ENCODE peak calls at places on chromosomes 11 and 22, in five cellular contexts. F, A, Q, E and G are unnamed samples.

GRCh38 chr11:15988693-15989231 is 367.6 kb downstream of the SOX6 start:
- DNase-seq in F (peak), A (peak), Q (no peak), E (peak), G (no peak)

GRCh38 chr11:117182551-117182935 is 4.0 kb downstream of the SIDT2 start:
- DNase-seq in F (no peak), A (no peak), Q (no peak), E (no peak), G (no peak)

GRCh38 chr11:117597083-117597482 is 199.9 kb downstream of the DSCAML1 start:
- DNase-seq in F (peak), A (peak), Q (peak), E (peak), G (no peak)

GRCh38 chr11:36790450-36790849 is 192.4 kb upstream of the RAG2 start:
- DNase-seq in F (no peak), A (no peak), Q (no peak), E (no peak), G (no peak)

GRCh38 chr11:130163346-130164220 is 4.0 kb downstream of the ST14 start:
- DNase-seq in F (no peak), A (no peak), Q (no peak), E (peak), G (no peak)

GRCh38 chr22:45006873-45007246 is 2.9 kb downstream of the PHF21B start:
- DNase-seq in F (no peak), A (no peak), Q (no peak), E (no peak), G (no peak)

GRCh38 chr11:17605736-17606135 is 58.7 kb downstream of the OTOG start:
- DNase-seq in F (no peak), A (no peak), Q (no peak), E (no peak), G (peak)

GRCh38 chr11:61860054-61860903 is 31.1 kb downstream of the FADS3 start:
- DNase-seq in F (no peak), A (peak), Q (no peak), E (no peak), G (no peak)

GRCh38 chr11:62256281-62256680 is 13.7 kb upstream of the SCGB2A2 start:
- DNase-seq in F (no peak), A (peak), Q (no peak), E (no peak), G (no peak)

GRCh38 chr22:46781291-46781690 is 18.8 kb downstream of the TBC1D22A start:
- DNase-seq in F (no peak), A (no peak), Q (no peak), E (no peak), G (no peak)

GRCh38 chr22:19515654-19516377 is 8.4 kb downstream of the CLDN5 start:
- DNase-seq in F (no peak), A (no peak), Q (no peak), E (no peak), G (no peak)

GRCh38 chr11:95156916-95157568 is 67.4 kb downstream of the ENDOD1 start:
- DNase-seq in F (no peak), A (no peak), Q (no peak), E (no peak), G (no peak)

GRCh38 chr11:61800331-61801281 is 7.9 kb downstream of the FEN1 start:
- DNase-seq in F (no peak), A (no peak), Q (no peak), E (no peak), G (no peak)

GRCh38 chr11:2752923-2753322 is 53.1 kb upstream of the KCNQ1OT1 start:
- DNase-seq in F (no peak), A (no peak), Q (no peak), E (no peak), G (no peak)
- TF ChIP-seq CTCF in F (no peak), A (no peak), Q (no peak), E (no peak), G (no peak)

DNA sequence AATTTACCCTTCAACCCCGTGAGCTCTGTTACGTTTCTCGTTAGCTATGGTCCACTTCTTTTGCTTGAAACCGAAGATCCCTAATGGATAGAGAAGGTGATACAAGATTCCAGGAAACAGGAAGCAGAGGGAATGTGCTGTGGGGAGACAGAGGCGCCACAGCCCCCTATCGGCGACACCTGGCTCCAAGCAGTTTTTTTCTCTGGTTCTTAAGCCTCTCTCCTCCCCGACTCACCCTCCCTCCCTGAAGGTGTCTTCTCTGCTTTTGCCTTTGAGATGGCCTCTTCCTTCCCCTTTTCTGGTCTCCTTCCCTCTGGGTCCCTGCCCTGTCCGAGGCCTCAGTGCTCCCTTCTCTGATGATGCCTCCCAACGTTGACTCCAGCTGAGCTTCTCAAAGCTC is 14.2 kb upstream of the APOBEC3A start:
- DNase-seq in F (peak), A (no peak), Q (no peak), E (peak), G (no peak)
- TF ChIP-seq CTCF in F (peak), A (no peak), Q (peak), E (peak), G (no peak)

DNA sequence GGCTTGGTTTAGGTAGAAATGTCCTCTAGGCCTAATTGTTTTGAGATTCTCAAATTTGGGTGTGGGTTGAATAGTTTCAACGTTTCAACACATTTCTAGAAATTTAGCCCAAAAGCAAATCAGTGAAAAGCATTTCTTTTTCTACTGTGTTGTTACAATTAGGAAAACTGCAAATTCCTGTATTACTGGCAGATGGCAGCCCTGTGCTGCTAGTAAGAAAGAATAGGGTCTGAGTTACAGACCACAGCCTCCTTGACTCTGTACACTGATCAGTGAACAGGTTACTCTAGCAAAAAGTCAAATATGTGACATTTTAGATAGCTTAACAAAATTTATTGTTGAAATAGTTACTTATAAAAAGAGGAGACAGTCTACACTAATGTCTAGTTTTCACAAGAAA is 703.0 kb downstream of the JRKL start:
- DNase-seq in F (no peak), A (no peak), Q (no peak), E (no peak), G (no peak)
- TF ChIP-seq CTCF in F (peak), A (no peak), Q (no peak), E (no peak), G (no peak)

DNA sequence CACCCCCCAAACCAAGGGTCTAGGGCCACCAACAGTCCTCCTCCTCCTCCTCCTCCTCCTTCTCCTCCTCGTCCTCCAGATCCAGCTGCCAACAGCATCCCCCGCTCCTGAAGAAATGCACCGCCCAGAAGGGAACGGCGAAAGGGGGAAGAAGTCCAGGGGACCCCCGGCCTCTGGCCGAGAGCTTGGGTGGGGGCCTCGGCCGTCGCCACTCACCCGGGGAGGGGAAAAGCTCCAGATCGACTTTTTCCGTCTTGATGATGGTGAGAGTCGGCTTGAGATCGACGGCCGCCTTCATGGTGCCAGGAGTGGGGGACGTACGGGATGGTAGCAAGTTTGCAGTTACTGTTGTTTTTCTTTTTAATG is 65.7 kb downstream of the ETS1 start:
- DNase-seq in F (no peak), A (peak), Q (no peak), E (no peak), G (no peak)
- TF ChIP-seq CTCF in F (no peak), A (no peak), Q (no peak), E (no peak), G (no peak)

GRCh38 chr22:17831527-17832251 is 57.4 kb upstream of the BID start:
- DNase-seq in F (no peak), A (no peak), Q (no peak), E (no peak), G (no peak)
- TF ChIP-seq CTCF in F (no peak), A (no peak), Q (no peak), E (no peak), G (no peak)

GRCh38 chr22:25898707-25899365 is 156.8 kb downstream of the MYO18B start:
- DNase-seq in F (peak), A (peak), Q (no peak), E (peak), G (peak)

GRCh38 chr22:25895678-25896077 is 153.7 kb downstream of the MYO18B start:
- DNase-seq in F (no peak), A (no peak), Q (no peak), E (no peak), G (no peak)

GRCh38 chr22:25896592-25896991 is 154.6 kb downstream of the MYO18B start:
- DNase-seq in F (no peak), A (no peak), Q (no peak), E (no peak), G (no peak)

GRCh38 chr22:25892678-25893077 is 150.7 kb downstream of the MYO18B start:
- DNase-seq in F (no peak), A (no peak), Q (no peak), E (no peak), G (no peak)

DNA sequence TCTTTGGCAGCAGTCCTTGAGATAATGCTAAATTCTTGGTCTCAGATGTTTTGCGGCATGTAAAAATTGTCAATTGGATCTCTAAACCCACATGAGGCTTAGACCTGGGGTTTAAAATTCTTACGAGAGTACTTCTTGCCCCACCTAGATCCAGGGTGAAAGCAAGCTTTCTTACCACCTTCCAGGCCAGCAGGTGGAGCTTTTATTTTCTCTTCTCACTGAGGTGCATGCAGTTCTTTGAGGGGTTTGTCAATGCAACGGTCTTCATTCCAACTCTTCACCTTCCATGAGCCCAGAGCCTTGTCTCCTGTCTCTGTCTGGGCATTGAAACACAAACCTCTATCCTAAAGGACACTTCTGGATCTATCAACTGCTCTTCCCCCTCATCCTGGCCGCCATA is 154.1 kb downstream of the MYO18B start:
- DNase-seq in F (no peak), A (no peak), Q (no peak), E (no peak), G (no peak)
- TF ChIP-seq CTCF in F (peak), A (no peak), Q (no peak), E (no peak), G (no peak)

GRCh38 chr11:82494988-82495432 is 238.7 kb downstream of the FAM181B start:
- DNase-seq in F (peak), A (no peak), Q (no peak), E (peak), G (no peak)
- TF ChIP-seq CTCF in F (peak), A (no peak), Q (no peak), E (peak), G (peak)

GRCh38 chr22:29320546-29320945 is 5.0 kb upstream of the RASL10A start:
- DNase-seq in F (no peak), A (no peak), Q (no peak), E (peak), G (no peak)
- TF ChIP-seq CTCF in F (peak), A (peak), Q (peak), E (peak), G (peak)

GRCh38 chr11:102325088-102325487 is 7.8 kb downstream of the BIRC3 start:
- DNase-seq in F (no peak), A (no peak), Q (no peak), E (no peak), G (no peak)
- TF ChIP-seq CTCF in F (no peak), A (no peak), Q (no peak), E (no peak), G (no peak)

DNA sequence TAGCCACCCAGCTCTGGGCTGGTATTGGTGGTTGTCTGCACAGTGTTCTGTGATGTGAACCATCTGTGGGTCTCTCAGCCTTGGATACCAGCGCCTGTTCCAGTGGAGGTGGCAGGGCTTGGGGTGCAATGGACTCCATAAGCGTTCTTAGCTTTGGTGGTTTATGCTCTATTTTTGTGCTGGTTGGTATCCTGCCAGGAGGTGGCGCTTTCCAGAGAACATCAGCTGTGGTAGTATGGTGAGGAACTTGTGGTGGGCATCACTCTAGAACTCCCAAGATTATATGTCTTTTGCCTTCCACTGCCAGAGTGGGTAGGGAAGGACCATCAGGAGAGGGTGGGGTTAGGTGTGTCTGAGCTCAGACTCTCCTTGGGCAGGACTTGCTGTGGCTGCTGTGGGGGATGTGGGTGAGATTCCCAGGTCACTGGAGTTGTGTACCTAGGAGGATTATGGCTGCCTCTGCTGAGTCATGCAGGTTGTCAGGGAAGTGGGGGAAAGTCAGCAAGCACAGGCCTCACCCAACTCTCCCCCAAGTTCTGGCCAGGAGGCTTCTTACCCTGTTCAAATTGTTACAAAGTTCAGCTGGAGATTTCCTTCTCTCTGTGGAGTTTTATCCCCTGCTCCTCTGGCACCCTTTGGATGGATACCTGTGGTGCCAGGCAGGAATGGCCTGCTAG is 47.2 kb downstream of the MRGPRX2 start:
- DNase-seq in F (peak), A (no peak), Q (no peak), E (peak), G (no peak)
- TF ChIP-seq CTCF in F (peak), A (peak), Q (no peak), E (peak), G (no peak)